ENCODE peak calls at places on chromosomes 6 and 20, in nine cellular contexts. M, B, P, L, W, Q, R, U and F are unnamed samples.

GRCh38 chr6:20540683-20541082 is 6.4 kb downstream of the CDKAL1 start:
- DNase-seq in M (no peak), B (no peak), P (no peak), L (no peak), W (no peak), Q (no peak), R (no peak), U (no peak), F (no peak)

GRCh38 chr6:8084586-8084985 is 17.8 kb downstream of the EEF1E1 start:
- DNase-seq in M (no peak), B (no peak), P (no peak), L (no peak), W (no peak), Q (no peak), R (no peak), U (no peak), F (no peak)

GRCh38 chr20:35297153-35297552 is 4.9 kb upstream of the FAM83C start:
- DNase-seq in M (no peak), B (no peak), P (no peak), L (no peak), W (no peak), Q (no peak), R (no peak), U (no peak), F (no peak)

GRCh38 chr6:167573461-167574215 is 248.8 kb downstream of the TTLL2 start:
- DNase-seq in M (no peak), B (peak), P (no peak), L (no peak), W (no peak), Q (no peak), R (no peak), U (no peak), F (peak)

GRCh38 chr6:45479834-45480696 is 102.3 kb upstream of the SUPT3H start:
- DNase-seq in M (no peak), B (no peak), P (peak), L (no peak), W (peak), Q (peak), R (no peak), U (no peak), F (no peak)

GRCh38 chr6:136886110-136886509 is 36.0 kb upstream of the SLC35D3 start:
- DNase-seq in M (no peak), B (no peak), P (no peak), L (no peak), W (no peak), Q (no peak), R (no peak), U (no peak), F (no peak)

GRCh38 chr20:15759546-15760216 is 813.6 kb downstream of the KIF16B start:
- DNase-seq in M (no peak), B (no peak), P (no peak), L (no peak), W (no peak), Q (no peak), R (no peak), U (no peak), F (no peak)

GRCh38 chr20:62768815-62769287 is 27.4 kb upstream of the MRGBP start:
- DNase-seq in M (no peak), B (no peak), P (no peak), L (peak), W (no peak), Q (peak), R (peak), U (no peak), F (no peak)

GRCh38 chr20:47749367-47749766 is 35.9 kb downstream of the SULF2 start:
- DNase-seq in M (no peak), B (peak), P (no peak), L (no peak), W (no peak), Q (no peak), R (no peak), U (no peak), F (no peak)

GRCh38 chr6:19127085-19127484 is 710.1 kb upstream of the ID4 start:
- DNase-seq in M (no peak), B (no peak), P (no peak), L (no peak), W (no peak), Q (no peak), R (no peak), U (no peak), F (no peak)

GRCh38 chr20:17542481-17542880 is 11.3 kb upstream of the BFSP1 start:
- DNase-seq in M (no peak), B (no peak), P (no peak), L (no peak), W (no peak), Q (no peak), R (no peak), U (no peak), F (no peak)

GRCh38 chr20:35329435-35330139 is 37.4 kb upstream of the FAM83C start:
- DNase-seq in M (peak), B (no peak), P (no peak), L (peak), W (no peak), Q (peak), R (peak), U (no peak), F (peak)

DNA sequence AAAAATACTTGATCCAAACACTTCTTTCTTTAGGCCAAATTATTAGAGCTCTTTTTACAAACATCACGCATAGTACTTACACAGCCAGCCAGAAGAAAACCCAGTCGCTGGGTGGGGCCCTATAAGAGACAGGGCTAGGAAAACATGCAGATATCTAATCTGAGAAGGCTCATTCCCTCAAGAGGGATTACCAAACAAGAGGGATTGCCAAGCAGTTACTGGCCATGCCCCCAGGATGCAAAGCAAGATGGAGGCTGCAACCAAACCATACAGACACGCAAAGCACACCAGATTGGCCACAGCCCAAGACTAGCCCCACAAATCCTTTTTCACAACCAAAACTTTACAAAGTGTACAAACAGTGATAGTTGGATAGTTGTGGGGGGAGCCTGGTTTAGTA is 1235.4 kb upstream of the GJE1 start:
- DNase-seq in M (no peak), B (no peak), P (no peak), L (no peak), W (peak), Q (no peak), R (no peak), U (no peak), F (no peak)
- H3K4me3 ChIP-seq in M (peak), B (peak), P (peak), L (no peak), W (peak), Q (no peak), R (peak), U (peak), F (no peak)

GRCh38 chr20:20594171-20594530 is 118.3 kb downstream of the RALGAPA2 start:
- DNase-seq in M (peak), B (no peak), P (no peak), L (no peak), W (no peak), Q (peak), R (no peak), U (no peak), F (no peak)
- TF ChIP-seq CTCF in M (peak), B (no peak), P (no peak), L (no peak), W (no peak), Q (peak), R (peak), U (no peak), F (no peak)

DNA sequence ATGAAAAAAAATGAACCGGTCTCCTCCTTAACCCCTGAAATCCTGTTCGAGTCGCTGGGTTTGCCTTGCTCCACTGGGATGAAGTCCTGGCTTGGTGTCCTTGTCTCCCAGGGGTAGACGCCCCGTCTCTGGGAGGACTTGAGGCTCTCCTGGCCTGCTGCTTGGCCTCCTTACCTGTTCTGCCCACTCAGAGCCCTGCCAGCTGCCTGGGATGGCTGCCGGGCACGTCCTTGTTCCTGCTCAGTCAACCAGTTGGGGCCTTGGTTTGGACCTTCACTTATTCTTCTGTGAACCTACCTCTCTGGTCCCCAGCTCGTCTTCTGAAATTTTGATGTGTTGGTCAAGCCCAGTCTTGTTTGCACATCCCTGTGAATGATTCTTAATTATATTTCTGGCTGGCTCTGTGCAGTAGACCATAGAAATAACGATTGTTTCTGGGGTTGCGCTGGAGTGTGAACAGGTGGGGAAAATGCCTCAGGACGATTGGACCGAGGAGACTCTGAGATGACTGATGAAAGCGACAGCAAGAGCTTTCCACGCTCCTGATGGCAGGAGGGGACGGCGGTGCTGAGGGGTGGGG is 126.5 kb upstream of the ESR1 start:
- DNase-seq in M (no peak), B (no peak), P (no peak), L (no peak), W (no peak), Q (no peak), R (no peak), U (no peak), F (no peak)
- H3K4me3 ChIP-seq in M (no peak), B (no peak), P (peak), L (no peak), W (no peak), Q (no peak), R (no peak), U (peak), F (no peak)

DNA sequence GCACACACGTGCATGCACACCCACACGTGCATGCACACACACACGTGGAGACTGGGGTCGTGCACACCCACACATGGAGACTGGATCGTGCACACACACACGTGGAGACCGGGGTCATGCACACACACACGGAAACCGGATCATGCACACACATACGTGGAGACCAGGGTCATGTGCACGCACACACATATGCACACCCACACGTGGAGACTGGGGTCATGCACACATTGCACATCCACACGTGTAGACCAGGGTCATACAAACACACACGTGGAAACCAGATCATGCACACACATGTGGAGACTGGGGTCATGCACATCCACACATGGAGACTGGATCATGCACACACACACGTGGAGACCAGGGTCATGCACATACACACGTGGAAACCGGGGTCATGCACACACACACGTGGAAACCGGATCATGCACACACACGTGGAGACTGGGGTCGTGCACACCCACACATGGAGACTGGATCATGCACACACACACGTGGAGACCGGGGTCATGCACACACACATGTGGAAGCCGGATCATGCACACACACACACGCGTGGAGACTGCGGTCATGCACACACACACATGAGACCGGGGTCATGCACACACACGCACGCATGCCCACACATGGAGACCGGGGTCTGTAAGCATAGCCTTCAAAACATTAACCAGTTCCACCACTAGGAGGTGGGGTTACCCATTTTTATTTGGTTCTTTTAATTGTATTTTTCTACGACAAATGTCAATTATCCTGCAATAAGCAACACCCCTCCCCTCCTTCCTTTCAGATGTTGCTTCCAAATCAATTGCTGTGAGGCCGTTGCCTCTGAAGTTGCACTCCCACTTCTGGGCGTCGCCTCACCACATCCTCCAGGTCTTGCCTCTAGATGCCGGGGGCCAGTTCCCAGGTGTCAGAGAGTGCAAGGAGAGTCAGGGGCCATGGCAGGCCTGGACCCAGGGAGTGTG is 95.8 kb downstream of the TMEM242 start:
- DNase-seq in M (peak), B (peak), P (no peak), L (no peak), W (no peak), Q (peak), R (no peak), U (peak), F (no peak)
- TF ChIP-seq CTCF in M (peak), B (no peak), P (peak), L (no peak), W (no peak), Q (peak), R (peak), U (peak), F (peak)

GRCh38 chr20:57352305-57352704 is 1.2 kb downstream of the RAE1 start:
- DNase-seq in M (no peak), B (no peak), P (no peak), L (no peak), W (no peak), Q (no peak), R (no peak), U (no peak), F (no peak)
- H3K4me3 ChIP-seq in M (peak), B (peak), P (peak), L (no peak), W (peak), Q (peak), R (peak), U (peak), F (no peak)

GRCh38 chr6:119077643-119078448 is 618 bp downstream of the FAM184A start:
- DNase-seq in M (no peak), B (peak), P (peak), L (peak), W (no peak), Q (peak), R (peak), U (peak), F (peak)
- TF ChIP-seq CTCF in M (no peak), B (no peak), P (peak), L (no peak), W (no peak), Q (no peak), R (peak), U (peak), F (no peak)

GRCh38 chr6:63597142-63598000 is 25.1 kb downstream of the LOC128125822 start:
- DNase-seq in M (peak), B (no peak), P (no peak), L (no peak), W (no peak), Q (peak), R (no peak), U (no peak), F (no peak)
- H3K4me3 ChIP-seq in M (peak), B (no peak), P (peak), L (peak), W (no peak), Q (peak), R (peak), U (peak), F (peak)

DNA sequence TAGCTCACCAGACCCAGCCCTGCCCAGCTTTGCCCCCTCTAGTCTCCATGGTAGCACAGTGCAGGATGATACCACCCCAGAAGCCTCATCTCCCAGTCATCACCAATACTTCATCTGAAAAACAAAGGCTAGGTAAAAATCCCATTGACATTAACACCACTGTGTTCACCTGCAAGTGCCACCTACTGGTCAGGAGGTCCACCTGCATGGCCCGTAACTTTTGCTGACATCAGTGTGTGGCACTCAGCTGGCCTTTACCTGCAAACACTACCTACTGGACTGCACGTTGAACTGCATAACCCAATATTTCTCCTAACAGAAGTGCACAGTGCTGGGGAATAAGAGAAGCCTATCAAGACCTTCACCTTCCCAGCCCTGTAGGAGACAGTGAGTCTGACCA is 234.7 kb upstream of the ADGRB3 start:
- DNase-seq in M (no peak), B (no peak), P (no peak), L (no peak), W (no peak), Q (no peak), R (no peak), U (no peak), F (no peak)
- TF ChIP-seq CTCF in M (peak), B (no peak), P (no peak), L (no peak), W (no peak), Q (peak), R (peak), U (no peak), F (no peak)